ENCODE peak calls at places on chromosome 15, in eight cellular contexts. B is neural progenitor cell; O is heart right ventricle; N is cardiac muscle cell; Z is mesenchymal stem cell; K is esophagus squamous epithelium; D is adrenal gland; L is naive thymus-derived CD4-positive, alpha-beta T cell. H is an unnamed sample. For H3K4me1 and H3K27me3, the result is how much of the 10 kb centered on the place peaks cover.

GRCh38 chr15:56528136-56528535 is 63.2 kb upstream of the MNS1 start:
- DNase-seq in D (no peak), B (no peak), N (no peak), L (no peak), K (no peak), O (no peak), Z (no peak), H (no peak)

GRCh38 chr15:97350813-97351212 is 609.7 kb upstream of the ARRDC4 start:
- DNase-seq in D (no peak), L (no peak), O (no peak), N (no peak), B (peak), K (no peak), Z (no peak), H (no peak)

GRCh38 chr15:83475551-83475950 is 28.4 kb downstream of the SH3GL3 start:
- DNase-seq in K (no peak), O (no peak), L (no peak), B (no peak), N (peak), Z (peak), D (no peak), H (no peak)

GRCh38 chr15:79957741-79958140 is 13.3 kb downstream of the BCL2A1 start:
- DNase-seq in Z (no peak), K (no peak), D (no peak), O (no peak), N (peak), L (no peak), B (no peak), H (no peak)

GRCh38 chr15:56428821-56429458 is 36.0 kb downstream of the MNS1 start:
- DNase-seq in Z (peak), N (peak), L (no peak), D (no peak), O (no peak), B (peak), K (no peak), H (no peak)

GRCh38 chr15:33007295-33007855 is 187.1 kb downstream of the FMN1 start:
- DNase-seq in Z (peak), B (peak), K (no peak), D (no peak), O (no peak), N (peak), L (no peak), H (peak)

GRCh38 chr15:36882487-36883108 is 217.8 kb downstream of the MEIS2 start:
- DNase-seq in O (no peak), K (no peak), D (no peak), B (peak), N (peak), Z (peak), L (no peak), H (no peak)

GRCh38 chr15:42919794-42920280 is 741 bp downstream of the TTBK2 start:
- DNase-seq in D (peak), O (no peak), B (peak), N (peak), Z (peak), L (peak), K (no peak), H (peak)

GRCh38 chr15:28182731-28183130 is 83.6 kb upstream of the OCA2 start:
- DNase-seq in D (no peak), N (no peak), L (no peak), B (no peak), O (no peak), K (no peak), Z (no peak), H (no peak)

GRCh38 chr15:96331942-96332853 is 1.7 kb downstream of the NR2F2 start:
- DNase-seq in L (no peak), D (peak), K (no peak), O (no peak), Z (peak), B (peak), N (peak), H (no peak)

GRCh38 chr15:96160800-96161199 is 169.7 kb upstream of the NR2F2 start:
- DNase-seq in K (no peak), N (no peak), L (no peak), Z (no peak), D (no peak), B (no peak), O (no peak), H (no peak)

GRCh38 chr15:49468440-49468839 is 45.4 kb downstream of the FGF7 start:
- DNase-seq in N (peak), B (no peak), L (no peak), D (no peak), Z (peak), K (no peak), O (no peak), H (no peak)

GRCh38 chr15:34621675-34622074 is 38.2 kb upstream of the GOLGA8B start:
- DNase-seq in B (no peak), Z (no peak), O (no peak), N (peak), L (no peak), D (no peak), K (no peak), H (no peak)

GRCh38 chr15:79682285-79682684 is 214.5 kb downstream of the MTHFS start:
- DNase-seq in K (no peak), N (peak), L (no peak), D (peak), B (no peak), Z (peak), O (peak), H (no peak)

GRCh38 chr15:92018535-92019239 is 165.2 kb downstream of the SLCO3A1 start:
- DNase-seq in B (no peak), K (no peak), Z (no peak), N (no peak), O (no peak), L (no peak), D (no peak), H (no peak)

GRCh38 chr15:27492021-27492621 is 521.1 kb downstream of the GABRG3 start:
- DNase-seq in B (peak), L (no peak), D (no peak), O (no peak), Z (no peak), N (no peak), K (no peak), H (no peak)

GRCh38 chr15:55319537-55320325 is 709 bp downstream of the PIGB start:
- DNase-seq in N (peak), B (peak), Z (peak), K (no peak), D (no peak), L (no peak), O (no peak), H (no peak)

GRCh38 chr15:32936283-32936918 is 218.6 kb downstream of the GREM1 start:
- DNase-seq in Z (peak), N (peak), B (no peak), O (no peak), D (no peak), L (no peak), K (no peak), H (peak)

GRCh38 chr15:26050271-26050670 is 187.1 kb upstream of the ATP10A start:
- DNase-seq in L (no peak), B (no peak), O (no peak), N (no peak), D (no peak), Z (no peak), K (no peak), H (peak)

GRCh38 chr15:24772709-24773373 is 97.3 kb downstream of the NPAP1 start:
- DNase-seq in B (peak), K (no peak), N (peak), Z (peak), O (peak), D (peak), L (peak), H (no peak)

GRCh38 chr15:57784081-57784488 is 77.6 kb downstream of the POLR2M start:
- DNase-seq in L (no peak), Z (peak), O (peak), K (no peak), N (peak), B (no peak), D (no peak), H (no peak)

GRCh38 chr15:93029613-93030429 is 59.2 kb downstream of the RGMA start:
- DNase-seq in O (no peak), B (no peak), D (peak), L (no peak), K (no peak), N (peak), Z (peak), H (no peak)

GRCh38 chr15:75069301-75069925 is 46.0 kb downstream of the PPCDC start:
- DNase-seq in B (no peak), O (no peak), D (no peak), L (no peak), Z (no peak), N (no peak), K (no peak), H (no peak)

GRCh38 chr15:95565702-95566101 is 764.8 kb upstream of the NR2F2 start:
- DNase-seq in K (no peak), N (no peak), B (no peak), D (no peak), Z (no peak), L (no peak), O (no peak), H (no peak)

GRCh38 chr15:40081691-40082194 is 26.9 kb downstream of the BMF start:
- DNase-seq in N (peak), L (no peak), D (peak), O (peak), Z (peak), K (no peak), B (peak), H (peak)
- H3K4me3 ChIP-seq in N (no peak), L (no peak), D (no peak), O (peak), Z (no peak), K (peak), B (peak), H (no peak)

DNA sequence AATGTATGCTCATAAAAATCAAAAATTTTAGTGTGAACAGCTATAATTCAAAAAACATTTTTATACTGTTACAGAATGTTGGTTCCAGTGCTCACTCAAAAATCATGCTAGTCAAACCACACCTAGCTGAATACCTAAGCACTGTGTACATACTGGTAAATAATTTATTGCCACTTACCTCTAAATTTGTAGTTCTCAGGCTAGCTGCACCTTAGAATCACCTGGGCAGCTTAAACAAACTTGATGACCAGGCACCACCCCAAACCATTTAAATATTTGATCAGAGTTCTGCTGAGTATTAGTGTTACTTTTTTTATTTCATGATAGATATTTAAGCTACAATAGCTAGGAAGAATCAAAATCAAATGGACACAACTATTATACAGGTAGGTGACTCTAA is 32.3 kb upstream of the TMCO5A start:
- DNase-seq in N (no peak), B (no peak), K (no peak), L (no peak), D (no peak), Z (no peak), O (no peak), H (no peak)
- H3K4me1 ChIP-seq in N (under half), B (under half), K (under half), L (under half), D (under half), Z (under half), O (under half), H (under half)

DNA sequence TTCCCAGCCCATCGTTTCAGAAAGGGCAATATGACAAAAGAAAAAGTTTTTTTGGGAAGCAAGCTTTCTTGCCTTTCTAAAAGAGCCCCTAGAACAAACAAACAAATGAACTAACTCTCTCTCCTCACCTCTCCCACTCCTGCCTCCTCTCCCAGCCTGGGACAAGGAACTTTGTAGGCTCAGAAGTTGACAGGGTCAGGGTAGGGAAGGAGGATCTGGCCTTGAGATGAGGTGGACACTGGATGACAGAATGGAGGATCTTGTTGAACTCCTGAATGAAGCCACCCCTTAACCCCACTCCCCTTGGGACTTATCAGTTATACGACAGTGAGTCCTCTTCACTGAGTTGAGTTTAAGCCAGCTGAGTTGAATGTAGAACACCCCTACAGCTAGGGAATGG is 1.6 kb upstream of the ITGA11 start:
- DNase-seq in B (no peak), L (no peak), D (no peak), K (no peak), N (no peak), O (no peak), Z (no peak), H (no peak)
- H3K27me3 ChIP-seq in B (half or more), L (under half), D (under half), K (under half), N (half or more), O (under half), Z (under half), H (half or more)

GRCh38 chr15:52789008-52789600 is 1.0 kb downstream of the ONECUT1 start:
- DNase-seq in L (no peak), D (no peak), N (no peak), O (no peak), B (no peak), K (no peak), Z (no peak), H (no peak)
- H3K4me3 ChIP-seq in L (no peak), D (no peak), N (peak), O (peak), B (no peak), K (peak), Z (peak), H (peak)

GRCh38 chr15:85584791-85585360 is 204.5 kb downstream of the AKAP13 start:
- DNase-seq in K (no peak), O (no peak), D (no peak), N (no peak), L (no peak), Z (no peak), B (no peak), H (no peak)

GRCh38 chr15:85591622-85592021 is 203.1 kb downstream of the KLHL25 start:
- DNase-seq in Z (no peak), D (no peak), K (no peak), N (no peak), O (no peak), L (no peak), B (no peak), H (peak)

GRCh38 chr15:85589873-85590272 is 204.9 kb downstream of the KLHL25 start:
- DNase-seq in D (no peak), B (no peak), L (no peak), N (peak), K (no peak), Z (peak), O (no peak), H (no peak)

GRCh38 chr15:85588657-85589056 is 206.1 kb downstream of the KLHL25 start:
- DNase-seq in Z (peak), O (no peak), N (peak), L (no peak), D (no peak), B (no peak), K (no peak), H (no peak)

DNA sequence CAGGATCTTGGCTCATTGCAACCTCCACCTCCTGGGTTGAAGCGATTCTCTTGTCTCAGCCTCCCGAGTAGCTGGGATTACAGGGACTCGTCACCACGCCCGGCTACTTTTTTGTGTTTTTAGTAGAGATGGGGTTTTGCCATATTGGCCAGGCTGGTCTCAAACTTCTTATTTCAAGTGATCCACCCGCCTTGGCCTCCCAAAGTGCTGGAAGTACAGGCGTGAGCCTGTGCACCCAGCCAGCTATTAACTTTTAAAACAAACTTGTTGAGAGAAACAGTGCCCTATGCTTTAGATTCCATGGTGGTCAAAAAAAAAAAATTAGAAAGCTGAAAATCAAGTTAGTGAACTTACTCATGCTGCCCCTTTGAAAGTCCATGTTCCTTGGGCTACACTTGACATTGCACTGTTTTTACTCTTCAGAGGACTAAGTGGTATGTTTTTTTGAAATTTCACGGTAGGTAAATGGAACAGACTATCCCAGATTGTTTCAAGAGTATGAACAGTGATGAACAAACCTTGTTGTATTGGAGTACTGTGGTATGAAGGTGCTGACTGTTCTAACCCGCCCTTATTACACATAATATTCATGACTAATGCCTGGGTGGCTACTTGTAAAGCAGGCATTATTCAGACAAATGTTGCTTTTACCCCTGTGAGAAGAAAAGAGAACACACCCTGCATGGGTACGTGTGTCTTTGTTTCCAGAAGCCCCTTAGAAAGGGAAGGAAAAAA is 206.9 kb downstream of the KLHL25 start:
- DNase-seq in K (no peak), D (no peak), O (no peak), N (peak), B (no peak), Z (peak), L (no peak), H (no peak)
- H3K4me1 ChIP-seq in K (half or more), D (under half), O (half or more), N (under half), B (under half), Z (under half), L (under half), H (under half)

GRCh38 chr15:71167445-71168162 is 52.3 kb downstream of the THSD4 start:
- DNase-seq in L (no peak), N (no peak), B (no peak), D (no peak), K (no peak), O (no peak), Z (no peak), H (no peak)
- H3K27me3 ChIP-seq in L (under half), N (under half), B (under half), D (under half), K (under half), O (under half), Z (under half), H (under half)

GRCh38 chr15:58952751-58953150 is 19.3 kb upstream of the SLTM start:
- DNase-seq in K (no peak), N (peak), D (no peak), O (no peak), Z (no peak), L (no peak), B (no peak), H (no peak)

GRCh38 chr15:58947179-58947578 is 13.7 kb upstream of the SLTM start:
- DNase-seq in L (no peak), B (no peak), Z (no peak), D (no peak), O (no peak), K (no peak), N (no peak), H (no peak)

GRCh38 chr15:58957101-58957973 is 23.9 kb upstream of the SLTM start:
- DNase-seq in K (no peak), D (no peak), L (peak), B (peak), Z (peak), O (no peak), N (peak), H (peak)

GRCh38 chr15:58951388-58952060 is 18.0 kb upstream of the SLTM start:
- DNase-seq in D (no peak), B (no peak), N (peak), O (no peak), Z (no peak), L (no peak), K (no peak), H (no peak)
- H3K4me3 ChIP-seq in D (no peak), B (no peak), N (no peak), O (no peak), Z (no peak), L (no peak), K (peak), H (no peak)

GRCh38 chr15:53833134-53833624 is 73.7 kb upstream of the WDR72 start:
- DNase-seq in K (no peak), D (peak), L (no peak), N (no peak), B (no peak), O (no peak), Z (no peak), H (no peak)
- H3K4me1 ChIP-seq in K (under half), D (under half), L (under half), N (under half), B (under half), O (under half), Z (under half), H (under half)

H was measured in HAP-1.